ENCODE peak calls at places on chromosomes 12 and 14, in four cellular contexts. One of them, this sample, is unnamed. For H3K9me3, the result is how much of the 10 kb centered on the place peaks cover.

GRCh38 chr12:95882080-95882479 is 23.3 kb downstream of the SNRPF start:
- DNase-seq in stomach: no peak
- DNase-seq in A549: no peak
- DNase-seq in suprapubic skin: no peak
- DNase-seq in this sample: no peak

GRCh38 chr12:48486261-48486660 is 4.0 kb downstream of the C12orf54 start:
- DNase-seq in stomach: no peak
- DNase-seq in A549: no peak
- DNase-seq in suprapubic skin: no peak
- DNase-seq in this sample: no peak

GRCh38 chr12:52055781-52056711 is 4.8 kb downstream of the NR4A1 start:
- DNase-seq in suprapubic skin: no peak
- DNase-seq in stomach: peak
- DNase-seq in A549: peak
- DNase-seq in this sample: no peak

GRCh38 chr12:81329088-81329487 is 251.2 kb downstream of the ACSS3 start:
- DNase-seq in suprapubic skin: no peak
- DNase-seq in stomach: no peak
- DNase-seq in A549: peak
- DNase-seq in this sample: no peak

GRCh38 chr14:69629225-69630127 is 18.1 kb downstream of the SUSD6 start:
- DNase-seq in stomach: no peak
- DNase-seq in A549: no peak
- DNase-seq in suprapubic skin: no peak
- DNase-seq in this sample: no peak

GRCh38 chr12:42960087-42960527 is 370.6 kb upstream of the PRICKLE1 start:
- DNase-seq in stomach: no peak
- DNase-seq in suprapubic skin: no peak
- DNase-seq in A549: peak
- DNase-seq in this sample: no peak

GRCh38 chr14:76904100-76904739 is 78.0 kb downstream of the LRRC74A start:
- DNase-seq in A549: peak
- DNase-seq in suprapubic skin: no peak
- DNase-seq in stomach: no peak
- DNase-seq in this sample: peak

GRCh38 chr14:22281322-22281977 is 307.6 kb downstream of the DAD1 start:
- DNase-seq in suprapubic skin: no peak
- DNase-seq in A549: no peak
- DNase-seq in stomach: no peak
- DNase-seq in this sample: no peak

GRCh38 chr12:47762850-47763440 is 4.3 kb upstream of the RAPGEF3 start:
- DNase-seq in suprapubic skin: no peak
- DNase-seq in stomach: no peak
- DNase-seq in A549: no peak
- DNase-seq in this sample: no peak

GRCh38 chr12:117571321-117571720 is 209.9 kb upstream of the NOS1 start:
- DNase-seq in stomach: no peak
- DNase-seq in suprapubic skin: no peak
- DNase-seq in A549: no peak
- DNase-seq in this sample: no peak

GRCh38 chr12:7748774-7749296 is 1.7 kb upstream of the CLEC4C start:
- DNase-seq in A549: no peak
- DNase-seq in stomach: no peak
- DNase-seq in suprapubic skin: no peak
- DNase-seq in this sample: no peak

GRCh38 chr14:88476375-88476774 is 78.4 kb downstream of the PTPN21 start:
- DNase-seq in stomach: no peak
- DNase-seq in suprapubic skin: no peak
- DNase-seq in A549: no peak
- DNase-seq in this sample: no peak

GRCh38 chr12:125454786-125455450 is 389.7 kb downstream of the AACS start:
- DNase-seq in stomach: no peak
- DNase-seq in suprapubic skin: no peak
- DNase-seq in A549: no peak
- DNase-seq in this sample: no peak
- H3K27ac ChIP-seq in stomach: no peak
- H3K27ac ChIP-seq in suprapubic skin: no peak
- H3K27ac ChIP-seq in A549: no peak
- H3K27ac ChIP-seq in this sample: no peak

GRCh38 chr12:20220339-20220738 is 148.0 kb upstream of the PDE3A start:
- DNase-seq in suprapubic skin: no peak
- DNase-seq in stomach: no peak
- DNase-seq in A549: peak
- DNase-seq in this sample: no peak
- H3K9me3 ChIP-seq in suprapubic skin: under half
- H3K9me3 ChIP-seq in stomach: under half
- H3K9me3 ChIP-seq in A549: under half
- H3K9me3 ChIP-seq in this sample: under half

DNA sequence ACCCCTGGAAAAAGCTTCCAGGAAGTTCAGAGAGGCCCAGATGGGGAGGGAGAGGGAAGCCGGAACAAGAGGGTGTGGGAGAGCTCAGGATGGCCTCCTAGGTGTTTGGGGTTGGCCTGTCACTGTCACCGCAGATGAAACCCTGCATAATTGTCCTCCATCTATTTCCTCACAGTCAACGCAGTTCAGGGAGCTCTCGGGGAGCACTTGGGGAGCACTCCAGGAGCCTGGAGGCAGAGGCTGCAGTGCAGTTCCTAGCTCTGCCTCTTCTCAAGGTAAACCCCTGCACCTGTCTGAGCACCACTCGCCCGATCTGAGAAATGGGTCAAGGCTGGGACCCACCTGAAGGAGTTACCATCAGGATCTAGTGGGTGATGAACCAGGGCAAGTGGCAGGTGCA is 194.6 kb upstream of the LHX5 start:
- DNase-seq in stomach: no peak
- DNase-seq in A549: no peak
- DNase-seq in suprapubic skin: no peak
- DNase-seq in this sample: no peak
- TF ChIP-seq POLR2A in stomach: no peak
- TF ChIP-seq POLR2A in A549: no peak
- TF ChIP-seq POLR2A in suprapubic skin: no peak
- TF ChIP-seq POLR2A in this sample: no peak

GRCh38 chr12:101675555-101675954 is 21.9 kb upstream of the CHPT1 start:
- DNase-seq in stomach: no peak
- DNase-seq in suprapubic skin: no peak
- DNase-seq in A549: no peak
- DNase-seq in this sample: no peak

GRCh38 chr12:101670007-101670671 is 27.3 kb upstream of the CHPT1 start:
- DNase-seq in A549: peak
- DNase-seq in suprapubic skin: no peak
- DNase-seq in stomach: no peak
- DNase-seq in this sample: no peak

GRCh38 chr12:101671839-101672238 is 25.6 kb upstream of the CHPT1 start:
- DNase-seq in suprapubic skin: no peak
- DNase-seq in stomach: no peak
- DNase-seq in A549: no peak
- DNase-seq in this sample: no peak

GRCh38 chr12:101667591-101667990 is 29.8 kb upstream of the CHPT1 start:
- DNase-seq in stomach: no peak
- DNase-seq in A549: no peak
- DNase-seq in suprapubic skin: no peak
- DNase-seq in this sample: no peak

DNA sequence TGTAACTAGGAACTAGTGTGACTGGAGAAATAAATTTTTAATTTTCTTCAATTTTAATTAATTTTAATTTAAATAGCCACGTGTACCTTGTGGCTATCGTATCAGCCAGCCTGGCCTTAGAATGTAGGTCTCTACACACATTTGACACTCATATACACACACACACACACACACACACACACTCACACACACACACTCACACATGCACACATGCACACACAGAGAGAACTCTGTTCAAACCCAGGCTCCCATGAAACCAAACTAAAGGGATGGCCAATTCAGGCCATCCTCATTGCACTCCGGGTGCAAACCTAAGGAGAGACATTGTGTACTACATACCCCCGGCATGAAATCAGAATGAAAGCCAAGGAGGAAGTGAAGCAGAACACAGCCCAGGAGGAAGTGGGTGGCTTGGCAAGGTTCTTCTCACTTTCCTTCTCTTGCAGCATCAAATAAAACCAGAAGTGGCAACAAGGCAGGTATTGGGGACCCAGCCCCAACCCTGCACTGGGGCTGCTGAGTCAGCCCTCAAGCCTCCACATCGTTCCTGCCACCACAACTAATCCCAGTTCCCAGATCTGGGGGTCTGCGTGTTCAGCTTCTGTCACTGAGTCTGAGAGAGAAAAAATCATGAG is 26.2 kb upstream of the CHPT1 start:
- DNase-seq in stomach: peak
- DNase-seq in A549: no peak
- DNase-seq in suprapubic skin: no peak
- DNase-seq in this sample: peak
- H3K27ac ChIP-seq in stomach: no peak
- H3K27ac ChIP-seq in A549: no peak
- H3K27ac ChIP-seq in suprapubic skin: no peak
- H3K27ac ChIP-seq in this sample: peak

GRCh38 chr12:3672113-3672509 is 80.8 kb downstream of the CRACR2A start:
- DNase-seq in stomach: no peak
- DNase-seq in A549: no peak
- DNase-seq in suprapubic skin: no peak
- DNase-seq in this sample: no peak

GRCh38 chr12:3677609-3678008 is 75.3 kb downstream of the CRACR2A start:
- DNase-seq in suprapubic skin: no peak
- DNase-seq in A549: no peak
- DNase-seq in stomach: no peak
- DNase-seq in this sample: no peak

GRCh38 chr12:3671330-3672112 is 81.4 kb downstream of the CRACR2A start:
- DNase-seq in stomach: no peak
- DNase-seq in A549: no peak
- DNase-seq in suprapubic skin: no peak
- DNase-seq in this sample: no peak

GRCh38 chr12:3670083-3670620 is 82.8 kb downstream of the CRACR2A start:
- DNase-seq in stomach: no peak
- DNase-seq in A549: no peak
- DNase-seq in suprapubic skin: no peak
- DNase-seq in this sample: no peak

GRCh38 chr12:3673960-3674708 is 78.8 kb downstream of the CRACR2A start:
- DNase-seq in A549: no peak
- DNase-seq in stomach: no peak
- DNase-seq in suprapubic skin: no peak
- DNase-seq in this sample: no peak
- H3K9me3 ChIP-seq in A549: under half
- H3K9me3 ChIP-seq in stomach: under half
- H3K9me3 ChIP-seq in suprapubic skin: under half
- H3K9me3 ChIP-seq in this sample: under half

GRCh38 chr14:59463773-59464650 is 1.2 kb downstream of the GPR135 start:
- DNase-seq in suprapubic skin: no peak
- DNase-seq in A549: no peak
- DNase-seq in stomach: no peak
- DNase-seq in this sample: peak
- TF ChIP-seq POLR2A in suprapubic skin: no peak
- TF ChIP-seq POLR2A in A549: no peak
- TF ChIP-seq POLR2A in stomach: no peak
- TF ChIP-seq POLR2A in this sample: no peak

GRCh38 chr12:15154108-15154507 is 67.1 kb downstream of the RERG start:
- DNase-seq in A549: no peak
- DNase-seq in stomach: no peak
- DNase-seq in suprapubic skin: no peak
- DNase-seq in this sample: no peak

GRCh38 chr12:15157200-15157599 is 64.0 kb downstream of the RERG start:
- DNase-seq in suprapubic skin: no peak
- DNase-seq in stomach: no peak
- DNase-seq in A549: no peak
- DNase-seq in this sample: no peak

GRCh38 chr12:15155271-15155670 is 65.9 kb downstream of the RERG start:
- DNase-seq in suprapubic skin: no peak
- DNase-seq in A549: no peak
- DNase-seq in stomach: peak
- DNase-seq in this sample: no peak

GRCh38 chr12:15163001-15163400 is 58.2 kb downstream of the RERG start:
- DNase-seq in A549: no peak
- DNase-seq in suprapubic skin: no peak
- DNase-seq in stomach: no peak
- DNase-seq in this sample: no peak

DNA sequence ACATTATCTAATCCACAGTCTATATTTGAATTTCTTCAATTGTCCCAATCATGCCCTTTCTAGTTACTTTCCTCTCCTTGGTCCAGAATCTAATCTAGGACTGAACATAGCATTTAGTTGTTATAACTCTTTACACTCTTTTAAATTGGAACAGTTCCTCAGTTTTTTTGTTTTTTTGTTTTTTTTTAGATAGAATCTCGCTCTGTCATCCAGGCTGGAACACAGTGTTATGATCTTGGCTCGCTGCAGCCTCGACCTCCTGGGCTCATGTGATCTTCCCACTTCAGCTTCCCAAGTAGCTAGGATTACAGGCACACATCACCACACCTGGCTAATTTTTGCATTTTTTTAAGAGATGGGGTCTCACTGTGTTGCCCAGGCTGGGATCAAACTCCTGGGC is 63.1 kb downstream of the RERG start:
- DNase-seq in suprapubic skin: no peak
- DNase-seq in stomach: no peak
- DNase-seq in A549: no peak
- DNase-seq in this sample: no peak
- H3K27ac ChIP-seq in suprapubic skin: no peak
- H3K27ac ChIP-seq in stomach: peak
- H3K27ac ChIP-seq in A549: no peak
- H3K27ac ChIP-seq in this sample: peak

DNA sequence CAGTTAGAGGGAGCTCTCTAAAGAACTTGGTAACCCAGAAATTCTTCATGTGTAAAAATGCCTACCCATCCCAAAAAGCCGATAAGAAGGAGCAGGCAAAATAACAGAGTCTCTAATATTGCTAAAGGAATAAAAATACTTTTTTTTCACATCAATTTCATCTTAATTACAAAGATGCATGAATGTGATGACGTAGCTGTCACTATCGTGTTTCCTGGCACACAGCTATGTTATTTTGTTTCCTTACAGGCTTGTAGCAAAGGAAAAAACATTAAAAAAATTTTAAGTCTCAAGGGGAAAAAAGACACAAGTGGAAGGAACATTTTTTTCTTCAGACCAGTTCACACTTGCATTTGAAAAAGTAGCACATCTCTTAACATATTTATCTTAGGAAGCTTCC is 10.3 kb upstream of the LGALS3 start:
- DNase-seq in stomach: no peak
- DNase-seq in A549: no peak
- DNase-seq in suprapubic skin: peak
- DNase-seq in this sample: no peak
- H3K9me3 ChIP-seq in stomach: under half
- H3K9me3 ChIP-seq in A549: under half
- H3K9me3 ChIP-seq in suprapubic skin: under half
- H3K9me3 ChIP-seq in this sample: under half

This sample was measured in Peyer's patch.